ENCODE peak calls at places on chromosomes 3 and 15, in four cellular contexts. One of them, this sample, is unnamed.

GRCh38 chr15:69920232-69920631 is 177.5 kb downstream of the TLE3 start:
- DNase-seq in SK-N-SH: no peak
- DNase-seq in cardiac muscle cell: no peak
- DNase-seq in CD8-positive, alpha-beta T cell: no peak
- DNase-seq in this sample: no peak

GRCh38 chr15:41585140-41586047 is 26.4 kb downstream of the TYRO3 start:
- DNase-seq in SK-N-SH: peak; percentile 76
- DNase-seq in CD8-positive, alpha-beta T cell: no peak
- DNase-seq in cardiac muscle cell: peak; percentile 47
- DNase-seq in this sample: no peak

GRCh38 chr15:68330911-68331310 is 53.4 kb downstream of the FEM1B start:
- DNase-seq in CD8-positive, alpha-beta T cell: no peak
- DNase-seq in SK-N-SH: no peak
- DNase-seq in cardiac muscle cell: no peak
- DNase-seq in this sample: no peak

GRCh38 chr3:12990781-12991480 is 82.3 kb downstream of the IQSEC1 start:
- DNase-seq in CD8-positive, alpha-beta T cell: no peak
- DNase-seq in SK-N-SH: no peak
- DNase-seq in cardiac muscle cell: no peak
- DNase-seq in this sample: peak; percentile 35

GRCh38 chr3:51374456-51374855 is 10.6 kb upstream of the MANF start:
- DNase-seq in SK-N-SH: no peak
- DNase-seq in cardiac muscle cell: no peak
- DNase-seq in CD8-positive, alpha-beta T cell: no peak
- DNase-seq in this sample: no peak

GRCh38 chr3:5231067-5231466 is 43.6 kb downstream of the EDEM1 start:
- DNase-seq in cardiac muscle cell: no peak
- DNase-seq in SK-N-SH: no peak
- DNase-seq in CD8-positive, alpha-beta T cell: no peak
- DNase-seq in this sample: no peak

GRCh38 chr3:31462050-31462569 is 70.6 kb upstream of the STT3B start:
- DNase-seq in SK-N-SH: no peak
- DNase-seq in cardiac muscle cell: no peak
- DNase-seq in CD8-positive, alpha-beta T cell: peak; percentile 11
- DNase-seq in this sample: no peak

GRCh38 chr3:146050700-146051099 is 110.3 kb downstream of the PLOD2 start:
- DNase-seq in CD8-positive, alpha-beta T cell: no peak
- DNase-seq in cardiac muscle cell: no peak
- DNase-seq in SK-N-SH: no peak
- DNase-seq in this sample: no peak

GRCh38 chr15:26098801-26099200 is 235.7 kb upstream of the ATP10A start:
- DNase-seq in SK-N-SH: no peak
- DNase-seq in cardiac muscle cell: no peak
- DNase-seq in CD8-positive, alpha-beta T cell: no peak
- DNase-seq in this sample: no peak

GRCh38 chr15:69127226-69127625 is 33.2 kb upstream of the GLCE start:
- DNase-seq in SK-N-SH: no peak
- DNase-seq in CD8-positive, alpha-beta T cell: no peak
- DNase-seq in cardiac muscle cell: no peak
- DNase-seq in this sample: no peak

GRCh38 chr15:75718326-75718725 is 5.7 kb upstream of the CSPG4 start:
- DNase-seq in cardiac muscle cell: no peak
- DNase-seq in CD8-positive, alpha-beta T cell: no peak
- DNase-seq in SK-N-SH: peak; percentile 47
- DNase-seq in this sample: no peak

GRCh38 chr15:101379647-101380046 is 84.6 kb upstream of the SNRPA1 start:
- DNase-seq in cardiac muscle cell: no peak
- DNase-seq in SK-N-SH: no peak
- DNase-seq in CD8-positive, alpha-beta T cell: no peak
- DNase-seq in this sample: no peak

GRCh38 chr3:73280751-73281150 is 219.3 kb downstream of the EBLN2 start:
- DNase-seq in cardiac muscle cell: no peak
- DNase-seq in CD8-positive, alpha-beta T cell: no peak
- DNase-seq in SK-N-SH: no peak
- DNase-seq in this sample: no peak

GRCh38 chr3:61146010-61146569 is 105.2 kb downstream of the FHIT start:
- DNase-seq in cardiac muscle cell: no peak
- DNase-seq in CD8-positive, alpha-beta T cell: no peak
- DNase-seq in SK-N-SH: no peak
- DNase-seq in this sample: no peak

GRCh38 chr3:3984053-3984452 is 184.8 kb downstream of the LRRN1 start:
- DNase-seq in SK-N-SH: no peak
- DNase-seq in cardiac muscle cell: no peak
- DNase-seq in CD8-positive, alpha-beta T cell: no peak
- DNase-seq in this sample: no peak

GRCh38 chr15:64460737-64461576 is 579 bp downstream of the ZNF609 start:
- DNase-seq in cardiac muscle cell: peak; percentile 51
- DNase-seq in CD8-positive, alpha-beta T cell: no peak
- DNase-seq in SK-N-SH: peak; percentile 65
- DNase-seq in this sample: peak; percentile 25

GRCh38 chr15:100767002-100767825 is 112.4 kb upstream of the ALDH1A3 start:
- DNase-seq in SK-N-SH: peak; percentile 25
- DNase-seq in CD8-positive, alpha-beta T cell: no peak
- DNase-seq in cardiac muscle cell: no peak
- DNase-seq in this sample: no peak

GRCh38 chr3:10772230-10773161 is 43.5 kb upstream of the SLC6A11 start:
- DNase-seq in CD8-positive, alpha-beta T cell: no peak
- DNase-seq in SK-N-SH: peak; percentile 58
- DNase-seq in cardiac muscle cell: no peak
- DNase-seq in this sample: no peak

GRCh38 chr15:88331291-88331690 is 74.8 kb upstream of the NTRK3 start:
- DNase-seq in cardiac muscle cell: peak; percentile 85
- DNase-seq in SK-N-SH: peak; percentile 62
- DNase-seq in CD8-positive, alpha-beta T cell: no peak
- DNase-seq in this sample: no peak

GRCh38 chr3:64667887-64668581 is 19.8 kb downstream of the ADAMTS9 start:
- DNase-seq in SK-N-SH: no peak
- DNase-seq in CD8-positive, alpha-beta T cell: no peak
- DNase-seq in cardiac muscle cell: no peak
- DNase-seq in this sample: no peak

GRCh38 chr15:63015618-63016017 is 26.9 kb upstream of the TPM1 start:
- DNase-seq in SK-N-SH: no peak
- DNase-seq in cardiac muscle cell: no peak
- DNase-seq in CD8-positive, alpha-beta T cell: no peak
- DNase-seq in this sample: peak; percentile 50

GRCh38 chr15:59191855-59192237 is 14.8 kb upstream of the LDHAL6B start:
- DNase-seq in CD8-positive, alpha-beta T cell: no peak
- DNase-seq in cardiac muscle cell: no peak
- DNase-seq in SK-N-SH: no peak
- DNase-seq in this sample: peak; percentile 96

GRCh38 chr3:109702252-109702651 is 364.9 kb upstream of the DPPA4 start:
- DNase-seq in cardiac muscle cell: no peak
- DNase-seq in SK-N-SH: no peak
- DNase-seq in CD8-positive, alpha-beta T cell: no peak
- DNase-seq in this sample: peak; percentile 54

GRCh38 chr3:2166552-2166951 is 67.9 kb downstream of the CNTN4 start:
- DNase-seq in SK-N-SH: peak; percentile 26
- DNase-seq in CD8-positive, alpha-beta T cell: no peak
- DNase-seq in cardiac muscle cell: peak; percentile 45
- DNase-seq in this sample: no peak
- TF ChIP-seq CTCF in SK-N-SH: no peak
- TF ChIP-seq CTCF in CD8-positive, alpha-beta T cell: no peak
- TF ChIP-seq CTCF in cardiac muscle cell: no peak
- TF ChIP-seq CTCF in this sample: peak; percentile 30

DNA sequence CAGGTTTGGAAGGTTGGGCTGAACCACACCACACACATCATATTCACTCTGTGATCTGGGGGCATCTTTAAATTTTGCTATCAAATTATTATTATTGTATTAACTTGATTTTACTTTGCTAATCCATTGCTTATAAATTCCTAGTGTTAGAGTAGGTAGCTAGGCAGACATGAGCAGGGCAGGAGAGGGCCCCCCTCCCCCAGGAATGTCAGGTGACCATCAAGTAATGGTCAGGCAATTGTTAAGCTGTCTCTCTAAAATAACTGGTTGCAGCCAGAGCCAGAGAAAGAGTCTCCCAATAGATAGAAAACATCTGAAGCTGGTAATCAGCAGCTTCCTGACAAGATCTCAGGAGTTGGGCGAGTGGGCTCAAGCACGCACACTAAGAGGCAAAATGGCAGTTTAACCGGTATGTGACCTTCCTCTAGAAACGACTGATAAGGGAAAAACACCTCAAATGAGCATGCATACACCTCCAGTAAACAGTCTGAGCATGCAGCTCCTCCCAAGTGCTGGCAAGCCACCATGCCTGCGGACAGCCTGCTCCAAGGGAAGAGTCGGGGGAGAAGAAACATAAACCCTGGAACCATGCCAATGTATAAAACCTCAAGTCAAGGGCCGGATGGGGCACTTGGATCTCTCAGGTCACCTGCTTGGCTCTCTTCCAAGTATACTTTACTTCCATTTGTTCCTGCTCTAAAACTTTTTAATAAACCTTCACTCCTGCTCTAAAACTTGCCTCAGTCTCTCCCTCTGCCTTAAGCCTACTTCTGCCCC is 3.1 kb upstream of the CXCR6 start:
- DNase-seq in cardiac muscle cell: no peak
- DNase-seq in SK-N-SH: no peak
- DNase-seq in CD8-positive, alpha-beta T cell: no peak
- DNase-seq in this sample: no peak
- H3K4me3 ChIP-seq in cardiac muscle cell: no peak overlapping the region
- H3K4me3 ChIP-seq in SK-N-SH: no peak overlapping the region
- H3K4me3 ChIP-seq in CD8-positive, alpha-beta T cell: no peak overlapping the region
- H3K4me3 ChIP-seq in this sample: no peak overlapping the region

DNA sequence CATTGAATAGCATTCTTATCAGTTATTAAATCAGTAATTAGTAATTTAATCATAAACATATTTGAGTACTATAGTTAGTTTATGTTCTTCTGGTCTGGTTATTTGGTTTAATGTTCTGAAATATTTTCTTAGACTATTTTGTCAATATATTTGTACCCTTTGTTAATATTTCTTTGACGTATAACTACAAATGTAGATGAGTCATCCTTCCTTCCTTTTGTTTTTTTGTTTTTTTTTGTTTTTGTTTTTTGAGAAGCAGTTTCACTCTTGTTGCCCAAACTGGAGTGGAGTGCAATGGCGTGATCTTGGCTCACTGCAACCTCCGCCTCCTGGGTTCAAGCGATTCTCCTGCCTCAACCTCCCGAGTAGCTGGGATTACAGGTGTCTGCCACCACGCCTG is 17.4 kb upstream of the EIF3J start:
- DNase-seq in cardiac muscle cell: no peak
- DNase-seq in CD8-positive, alpha-beta T cell: no peak
- DNase-seq in SK-N-SH: no peak
- DNase-seq in this sample: no peak
- H3K36me3 ChIP-seq in cardiac muscle cell: peaks cover 57% of the 10 kb centered on the region
- H3K36me3 ChIP-seq in CD8-positive, alpha-beta T cell: peaks cover 12% of the 10 kb centered on the region
- H3K36me3 ChIP-seq in SK-N-SH: peaks cover 64% of the 10 kb centered on the region
- H3K36me3 ChIP-seq in this sample: no peaks in the 10 kb centered on the region

GRCh38 chr3:132210476-132211346 is 106.5 kb upstream of the ACP3 start:
- DNase-seq in CD8-positive, alpha-beta T cell: no peak
- DNase-seq in SK-N-SH: peak; percentile 8
- DNase-seq in cardiac muscle cell: peak; percentile 36
- DNase-seq in this sample: no peak
- TF ChIP-seq CTCF in CD8-positive, alpha-beta T cell: no peak
- TF ChIP-seq CTCF in SK-N-SH: peak; percentile 53
- TF ChIP-seq CTCF in cardiac muscle cell: peak; percentile 25
- TF ChIP-seq CTCF in this sample: peak; percentile 70

GRCh38 chr3:183180105-183180763 is 17.7 kb upstream of the LAMP3 start:
- DNase-seq in CD8-positive, alpha-beta T cell: no peak
- DNase-seq in SK-N-SH: no peak
- DNase-seq in cardiac muscle cell: peak; percentile 15
- DNase-seq in this sample: no peak
- H3K4me3 ChIP-seq in CD8-positive, alpha-beta T cell: no peak overlapping the region
- H3K4me3 ChIP-seq in SK-N-SH: no peak overlapping the region
- H3K4me3 ChIP-seq in cardiac muscle cell: no peak overlapping the region
- H3K4me3 ChIP-seq in this sample: no peak overlapping the region

GRCh38 chr3:122435950-122436349 is 20.1 kb upstream of the WDR5B start:
- DNase-seq in CD8-positive, alpha-beta T cell: no peak
- DNase-seq in cardiac muscle cell: no peak
- DNase-seq in SK-N-SH: no peak
- DNase-seq in this sample: no peak
- H3K36me3 ChIP-seq in CD8-positive, alpha-beta T cell: peaks cover 42% of the 10 kb centered on the region
- H3K36me3 ChIP-seq in cardiac muscle cell: peaks cover 70% of the 10 kb centered on the region
- H3K36me3 ChIP-seq in SK-N-SH: peaks cover 92% of the 10 kb centered on the region
- H3K36me3 ChIP-seq in this sample: no peaks in the 10 kb centered on the region

GRCh38 chr15:89496155-89497098 is at the start of gene RHCG:
- DNase-seq in cardiac muscle cell: peak; percentile 72
- DNase-seq in SK-N-SH: peak; percentile 61
- DNase-seq in CD8-positive, alpha-beta T cell: no peak
- DNase-seq in this sample: peak; percentile 12
- TF ChIP-seq CTCF in cardiac muscle cell: peak; percentile 61
- TF ChIP-seq CTCF in SK-N-SH: peak; percentile 15
- TF ChIP-seq CTCF in CD8-positive, alpha-beta T cell: no peak
- TF ChIP-seq CTCF in this sample: peak; percentile 49

GRCh38 chr3:134331811-134332199 is 42.4 kb downstream of the AMOTL2 start:
- DNase-seq in SK-N-SH: no peak
- DNase-seq in CD8-positive, alpha-beta T cell: no peak
- DNase-seq in cardiac muscle cell: no peak
- DNase-seq in this sample: no peak
- H3K4me3 ChIP-seq in SK-N-SH: no peak overlapping the region
- H3K4me3 ChIP-seq in CD8-positive, alpha-beta T cell: no peak overlapping the region
- H3K4me3 ChIP-seq in cardiac muscle cell: no peak overlapping the region
- H3K4me3 ChIP-seq in this sample: no peak overlapping the region

DNA sequence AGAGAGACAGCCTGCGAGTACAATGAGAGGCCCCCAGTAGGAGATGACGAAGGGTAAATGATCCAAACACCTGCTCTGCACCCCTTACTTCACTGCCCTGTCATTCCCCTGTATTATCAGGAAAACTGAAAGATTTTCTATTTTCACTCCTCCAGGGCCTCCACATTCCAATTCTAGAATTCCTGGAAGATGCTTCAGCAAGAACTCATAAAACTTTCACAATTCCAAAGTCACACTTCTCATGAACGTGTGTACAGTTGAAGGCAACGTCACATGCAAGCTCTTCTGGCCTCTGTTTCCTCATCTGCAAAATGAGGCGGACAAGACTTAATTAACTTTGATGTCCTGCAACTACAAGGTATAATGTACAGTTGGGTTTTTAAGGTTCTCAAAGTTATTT is 62.8 kb upstream of the SPATA12 start:
- DNase-seq in cardiac muscle cell: no peak
- DNase-seq in CD8-positive, alpha-beta T cell: no peak
- DNase-seq in SK-N-SH: no peak
- DNase-seq in this sample: no peak
- H3K36me3 ChIP-seq in cardiac muscle cell: no peaks in the 10 kb centered on the region
- H3K36me3 ChIP-seq in CD8-positive, alpha-beta T cell: no peaks in the 10 kb centered on the region
- H3K36me3 ChIP-seq in SK-N-SH: no peaks in the 10 kb centered on the region
- H3K36me3 ChIP-seq in this sample: no peaks in the 10 kb centered on the region

GRCh38 chr15:55407631-55407948 is 569 bp downstream of the CCPG1 start:
- DNase-seq in CD8-positive, alpha-beta T cell: no peak
- DNase-seq in cardiac muscle cell: no peak
- DNase-seq in SK-N-SH: no peak
- DNase-seq in this sample: no peak

GRCh38 chr15:55402707-55403106 is 5.5 kb downstream of the CCPG1 start:
- DNase-seq in CD8-positive, alpha-beta T cell: no peak
- DNase-seq in SK-N-SH: no peak
- DNase-seq in cardiac muscle cell: no peak
- DNase-seq in this sample: no peak

GRCh38 chr15:55403531-55403930 is 4.6 kb downstream of the CCPG1 start:
- DNase-seq in cardiac muscle cell: no peak
- DNase-seq in CD8-positive, alpha-beta T cell: no peak
- DNase-seq in SK-N-SH: no peak
- DNase-seq in this sample: no peak

GRCh38 chr15:55407949-55408766 is at the start of the genes CCPG1 and PIERCE2:
- DNase-seq in CD8-positive, alpha-beta T cell: peak; percentile 78
- DNase-seq in cardiac muscle cell: peak; percentile 95
- DNase-seq in SK-N-SH: peak; percentile 94
- DNase-seq in this sample: peak; percentile 87
- TF ChIP-seq CTCF in CD8-positive, alpha-beta T cell: peak; percentile 93
- TF ChIP-seq CTCF in cardiac muscle cell: peak; percentile 73
- TF ChIP-seq CTCF in SK-N-SH: peak; percentile 55
- TF ChIP-seq CTCF in this sample: peak; percentile 57